ENCODE peak calls at places on chromosomes 2 and 18, in five cellular contexts. Q is breast epithelium, M is cardiac fibroblast, Y is HFFc6, C is left lung. V is an unnamed sample.

GRCh38 chr2:72027426-72028161 is 120.1 kb downstream of the CYP26B1 start:
- DNase-seq in Q (peak), M (no peak), Y (no peak), C (no peak), V (peak)

GRCh38 chr18:61738488-61738887 is 154.3 kb downstream of the RNF152 start:
- DNase-seq in Q (no peak), M (peak), Y (peak), C (no peak), V (peak)

GRCh38 chr2:88190808-88191721 is 20.9 kb downstream of the THNSL2 start:
- DNase-seq in Q (no peak), M (peak), Y (no peak), C (no peak), V (peak)

GRCh38 chr2:60489269-60489668 is 64.2 kb downstream of the BCL11A start:
- DNase-seq in Q (peak), M (no peak), Y (no peak), C (no peak), V (no peak)

GRCh38 chr2:99495461-99495860 is 5.6 kb upstream of the REV1 start:
- DNase-seq in Q (no peak), M (no peak), Y (no peak), C (no peak), V (no peak)

GRCh38 chr2:240598311-240598911 is 11.9 kb downstream of the CAPN10 start:
- DNase-seq in Q (no peak), M (no peak), Y (no peak), C (peak), V (no peak)

GRCh38 chr2:15159751-15160177 is 401.4 kb downstream of the NBAS start:
- DNase-seq in Q (no peak), M (peak), Y (peak), C (no peak), V (peak)

GRCh38 chr2:55482186-55482945 is 37.2 kb upstream of the CFAP36 start:
- DNase-seq in Q (no peak), M (peak), Y (no peak), C (no peak), V (peak)

GRCh38 chr2:48176876-48177275 is 270.6 kb upstream of the FBXO11 start:
- DNase-seq in Q (no peak), M (no peak), Y (no peak), C (no peak), V (no peak)

GRCh38 chr2:58240595-58240937 is 559 bp downstream of the FANCL start:
- DNase-seq in Q (no peak), M (no peak), Y (no peak), C (no peak), V (peak)

GRCh38 chr2:188984680-188985079 is 10.5 kb downstream of the COL3A1 start:
- DNase-seq in Q (no peak), M (peak), Y (peak), C (no peak), V (peak)

GRCh38 chr18:46096651-46097300 is 1.3 kb downstream of the ATP5F1A start:
- DNase-seq in Q (no peak), M (no peak), Y (no peak), C (no peak), V (peak)

GRCh38 chr2:80560298-80560697 is 255.7 kb upstream of the LRRTM1 start:
- DNase-seq in Q (no peak), M (no peak), Y (no peak), C (no peak), V (peak)

GRCh38 chr2:111919794-111920608 is 21.6 kb downstream of the MERTK start:
- DNase-seq in Q (peak), M (peak), Y (no peak), C (peak), V (no peak)

GRCh38 chr2:12155308-12156061 is 409.1 kb downstream of the LPIN1 start:
- DNase-seq in Q (no peak), M (peak), Y (peak), C (no peak), V (peak)

GRCh38 chr2:98511981-98512380 is 67.3 kb downstream of the INPP4A start:
- DNase-seq in Q (no peak), M (no peak), Y (no peak), C (no peak), V (no peak)

GRCh38 chr18:22698711-22699110 is 234.4 kb upstream of the RBBP8 start:
- DNase-seq in Q (no peak), M (no peak), Y (no peak), C (no peak), V (no peak)

GRCh38 chr2:85905891-85906290 is 17.1 kb upstream of the ST3GAL5 start:
- DNase-seq in Q (no peak), M (no peak), Y (no peak), C (no peak), V (no peak)

DNA sequence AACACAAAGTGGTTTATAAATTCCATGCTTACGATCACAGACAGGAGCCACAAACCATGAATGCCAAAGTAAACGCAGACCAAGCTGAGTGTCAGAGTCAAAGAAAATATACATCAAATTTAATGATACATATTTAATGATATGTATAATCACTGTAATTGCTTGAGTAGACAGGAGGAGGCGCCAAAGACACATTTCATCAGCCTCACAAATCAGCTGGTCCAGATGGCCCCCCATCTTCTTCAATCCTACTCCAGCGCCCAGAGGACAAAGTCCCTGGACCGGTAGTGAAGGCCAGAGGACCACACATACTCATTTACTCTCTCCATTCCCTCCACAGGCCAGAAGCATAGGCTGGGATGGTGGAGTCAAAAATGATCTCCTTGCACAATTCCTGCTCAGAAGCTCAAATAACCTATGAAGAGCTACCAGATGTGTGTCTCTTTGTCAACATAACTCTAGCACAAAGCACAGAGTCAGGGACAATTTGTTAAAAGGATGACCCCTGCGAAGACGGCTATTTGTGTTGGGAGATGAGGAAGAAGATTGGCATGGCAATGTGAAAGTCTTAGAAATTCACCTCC is 149.3 kb upstream of the PGAP1 start:
- DNase-seq in Q (no peak), M (no peak), Y (no peak), C (no peak), V (peak)
- TF ChIP-seq CTCF in Q (no peak), M (peak), Y (peak), C (no peak), V (peak)

DNA sequence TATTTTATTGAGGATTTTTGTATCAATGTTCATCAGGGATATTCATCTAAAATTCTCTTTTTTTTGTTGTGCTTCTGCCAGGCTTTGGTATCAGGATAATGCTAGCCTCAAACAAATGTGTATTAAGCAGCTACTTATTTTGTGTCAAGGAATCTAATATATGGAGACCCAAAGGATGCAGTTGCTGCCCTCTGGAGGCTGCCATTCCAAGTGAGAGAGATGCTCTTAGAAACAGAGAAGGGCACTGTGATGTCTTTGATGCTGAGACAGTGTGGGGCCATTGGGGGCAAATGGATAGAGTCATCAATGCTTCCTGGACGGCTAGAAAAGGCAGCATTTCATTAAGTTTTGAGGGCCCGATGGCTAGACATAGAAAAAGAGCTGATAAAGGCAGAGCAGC is 292.6 kb downstream of the SETBP1 start:
- DNase-seq in Q (no peak), M (peak), Y (no peak), C (no peak), V (peak)
- TF ChIP-seq CTCF in Q (no peak), M (no peak), Y (no peak), C (no peak), V (no peak)

DNA sequence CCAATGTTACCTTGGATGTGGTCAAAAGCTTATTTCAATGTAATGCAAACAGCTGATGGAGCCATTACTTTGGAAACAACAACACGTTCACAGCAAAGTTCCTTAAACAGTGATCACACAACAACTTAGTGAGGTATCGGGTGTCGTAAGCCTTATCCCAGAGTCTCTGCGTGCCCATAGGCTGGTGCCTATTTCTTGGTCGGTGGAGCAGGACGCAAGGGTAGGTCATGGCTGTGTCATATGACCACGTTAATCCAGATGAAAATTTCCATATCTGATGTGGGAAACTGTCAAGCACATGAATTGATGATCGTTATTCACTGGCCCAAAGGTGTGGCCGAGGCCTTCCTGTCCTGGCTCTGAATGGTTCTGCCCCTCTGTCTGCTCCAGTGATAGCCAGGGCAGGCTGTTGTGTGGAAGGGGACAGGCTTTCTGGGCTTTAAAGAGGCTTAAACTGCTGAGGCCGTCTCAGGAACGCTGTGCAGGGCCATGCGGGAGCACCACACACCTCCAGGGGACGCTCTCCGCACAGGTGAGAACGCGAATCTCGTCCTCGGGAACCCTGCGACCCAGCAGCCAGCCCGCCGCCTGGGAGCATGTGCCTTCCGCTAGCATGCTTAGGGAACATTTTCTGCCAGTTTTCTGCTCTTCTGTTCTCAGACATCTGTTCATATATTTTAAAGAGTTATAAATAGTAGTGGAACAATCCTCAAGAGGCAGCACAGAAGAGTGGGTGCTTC is 90.6 kb downstream of the KCTD1 start:
- DNase-seq in Q (no peak), M (no peak), Y (no peak), C (no peak), V (no peak)
- TF ChIP-seq CTCF in Q (no peak), M (peak), Y (no peak), C (no peak), V (no peak)

GRCh38 chr2:238015705-238016104 is 45.1 kb upstream of the SCLY start:
- DNase-seq in Q (no peak), M (no peak), Y (no peak), C (no peak), V (no peak)
- TF ChIP-seq CTCF in Q (no peak), M (peak), Y (peak), C (no peak), V (no peak)